ENCODE peak calls at places on chromosomes 12 and 14, in four cellular contexts. V is psoas muscle, F is mucosa of descending colon, R is uterus. J is an unnamed sample. For H3K4me1, the result is how much of the 10 kb centered on the place peaks cover.

GRCh38 chr14:58414845-58415244 is 12.5 kb downstream of the TIMM9 start:
- DNase-seq in V (no peak), F (no peak), R (no peak), J (no peak)

GRCh38 chr12:75476076-75476475 is 4.5 kb upstream of the GLIPR1 start:
- DNase-seq in V (no peak), F (no peak), R (no peak), J (no peak)

GRCh38 chr12:92404921-92405320 is 259.3 kb upstream of the BTG1 start:
- DNase-seq in V (no peak), F (no peak), R (no peak), J (no peak)

GRCh38 chr12:88036368-88036965 is 7.3 kb upstream of the C12orf50 start:
- DNase-seq in V (no peak), F (no peak), R (no peak), J (no peak)

GRCh38 chr14:22180045-22180444 is 409.0 kb downstream of the DAD1 start:
- DNase-seq in V (no peak), F (no peak), R (no peak), J (no peak)

GRCh38 chr14:98984719-98985041 is 287.3 kb downstream of the BCL11B start:
- DNase-seq in V (no peak), F (peak), R (no peak), J (no peak)

GRCh38 chr12:45730842-45731336 is 1.4 kb downstream of the ARID2 start:
- DNase-seq in V (no peak), F (no peak), R (no peak), J (no peak)

GRCh38 chr14:58077621-58078020 is 74.4 kb downstream of the ARMH4 start:
- DNase-seq in V (no peak), F (no peak), R (no peak), J (no peak)

GRCh38 chr12:41993283-41993682 is 151.4 kb downstream of the GXYLT1 start:
- DNase-seq in V (no peak), F (no peak), R (no peak), J (no peak)

GRCh38 chr12:115823635-115824034 is 453.9 kb downstream of the MED13L start:
- DNase-seq in V (peak), F (no peak), R (no peak), J (no peak)

GRCh38 chr14:51520087-51520486 is 131.6 kb upstream of the FRMD6 start:
- DNase-seq in V (no peak), F (no peak), R (no peak), J (no peak)

GRCh38 chr12:22130671-22131070 is 84.7 kb downstream of the CMAS start:
- DNase-seq in V (no peak), F (no peak), R (no peak), J (no peak)

GRCh38 chr14:88698651-88699050 is 94.1 kb downstream of the EML5 start:
- DNase-seq in V (no peak), F (no peak), R (no peak), J (no peak)

GRCh38 chr12:128829870-128830504 is 6.2 kb upstream of the SLC15A4 start:
- DNase-seq in V (no peak), F (no peak), R (no peak), J (no peak)

GRCh38 chr12:115752913-115753726 is 524.4 kb downstream of the MED13L start:
- DNase-seq in V (no peak), F (no peak), R (peak), J (peak)

GRCh38 chr12:21144309-21144708 is 13.3 kb downstream of the SLCO1B1 start:
- DNase-seq in V (no peak), F (no peak), R (no peak), J (no peak)

GRCh38 chr12:104147346-104147745 is 9.3 kb upstream of the NFYB start:
- DNase-seq in V (no peak), F (no peak), R (no peak), J (peak)

GRCh38 chr14:91038439-91038838 is 22.0 kb downstream of the RPS6KA5 start:
- DNase-seq in V (no peak), F (no peak), R (peak), J (no peak)

GRCh38 chr12:6063379-6063735 is 61.1 kb downstream of the VWF start:
- DNase-seq in V (no peak), F (no peak), R (no peak), J (no peak)

GRCh38 chr12:34294137-34294536 is 271.8 kb downstream of the ALG10 start:
- DNase-seq in V (no peak), F (peak), R (no peak), J (no peak)

GRCh38 chr14:34234258-34234657 is 227.8 kb downstream of the SPTSSA start:
- DNase-seq in V (peak), F (no peak), R (no peak), J (no peak)

GRCh38 chr14:59677771-59678211 is 101.2 kb upstream of the CCDC175 start:
- DNase-seq in V (no peak), F (no peak), R (no peak), J (no peak)

GRCh38 chr14:62436256-62436655 is 609.0 kb downstream of the KCNH5 start:
- DNase-seq in V (no peak), F (no peak), R (no peak), J (no peak)

DNA sequence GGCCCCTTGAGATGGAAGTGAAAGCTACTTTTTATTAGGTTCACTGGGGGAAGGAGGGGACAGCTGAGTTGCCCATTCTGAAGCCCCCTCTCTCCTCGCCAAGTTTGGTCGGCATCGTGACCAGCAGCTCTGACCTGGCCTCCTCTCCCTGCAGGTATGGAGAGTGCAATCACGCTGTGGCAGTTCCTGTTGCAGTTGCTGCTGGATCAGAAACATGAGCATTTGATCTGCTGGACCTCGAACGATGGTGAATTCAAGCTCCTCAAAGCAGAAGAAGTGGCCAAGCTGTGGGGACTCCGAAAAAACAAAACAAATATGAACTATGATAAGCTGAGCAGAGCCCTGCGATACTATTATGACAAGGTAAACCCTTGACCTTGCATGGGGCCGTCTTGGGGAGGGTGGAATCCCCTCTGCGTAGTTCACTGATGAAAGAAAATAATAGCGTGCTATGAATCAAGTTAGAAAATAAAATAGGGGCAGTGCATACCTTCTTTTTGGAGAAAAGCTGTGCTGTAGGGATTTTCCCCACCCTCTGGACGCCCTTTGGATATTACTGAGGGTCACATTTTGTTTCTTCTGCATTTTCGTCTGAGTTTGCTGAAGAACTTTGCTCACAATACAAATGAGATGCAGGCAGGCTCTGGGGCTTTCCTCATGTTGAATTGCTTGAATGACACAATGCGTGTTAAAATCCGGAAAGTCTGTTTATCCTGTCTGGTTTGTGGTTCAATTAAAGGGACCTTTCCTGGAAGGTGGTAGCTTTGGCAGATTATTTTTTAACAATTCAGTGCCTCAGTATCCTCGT is 29.4 kb downstream of the ELK3 start:
- DNase-seq in V (no peak), F (no peak), R (no peak), J (no peak)
- H3K4me1 ChIP-seq in V (under half), F (under half), R (under half), J (under half)

GRCh38 chr14:25436906-25437305 is 387.0 kb upstream of the STXBP6 start:
- DNase-seq in V (no peak), F (no peak), R (no peak), J (no peak)

GRCh38 chr14:25430808-25431207 is 380.9 kb upstream of the STXBP6 start:
- DNase-seq in V (no peak), F (no peak), R (no peak), J (no peak)

DNA sequence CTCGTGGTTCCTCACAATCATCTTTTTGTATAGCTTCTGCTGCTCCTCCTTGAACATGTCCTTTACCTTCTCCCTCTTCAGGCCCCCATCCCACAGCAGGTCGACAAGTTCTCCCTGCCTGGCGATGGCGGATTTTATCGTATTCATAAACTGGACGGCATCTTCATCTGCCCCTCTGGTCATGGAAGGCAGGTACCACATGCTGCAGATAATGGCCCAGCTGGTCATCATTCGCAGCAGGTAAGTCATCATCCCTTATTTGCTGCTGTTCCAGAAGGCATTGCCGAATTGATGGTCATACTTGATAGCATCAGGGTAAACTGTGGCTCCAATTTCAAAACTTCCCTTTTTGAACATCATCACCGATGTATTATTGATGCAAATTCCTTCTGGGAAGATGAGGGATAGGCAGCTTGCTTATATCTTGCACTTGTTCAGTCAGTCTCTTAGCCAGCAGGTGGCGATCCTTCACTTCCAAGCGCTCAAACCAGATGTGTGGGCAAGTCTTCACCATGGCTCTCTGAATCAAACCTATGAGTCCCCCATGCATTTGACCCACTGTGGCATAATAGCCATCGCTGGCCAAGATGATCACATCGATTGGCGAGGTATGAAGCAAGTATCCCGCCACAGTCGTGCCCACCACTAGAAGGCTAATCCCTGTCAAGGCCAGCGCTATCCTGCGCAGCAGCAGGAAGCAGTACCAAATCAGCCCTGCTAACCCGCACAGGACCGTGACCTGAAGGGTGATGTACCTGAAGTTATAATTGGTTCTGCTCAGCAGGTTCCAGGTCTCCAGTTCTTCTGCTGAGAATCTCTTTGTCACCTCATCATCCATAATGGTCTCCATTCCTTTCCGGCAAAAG is 381.5 kb upstream of the STXBP6 start:
- DNase-seq in V (no peak), F (no peak), R (no peak), J (no peak)
- TF ChIP-seq CTCF in V (no peak), F (no peak), R (no peak), J (no peak)

GRCh38 chr14:96204151-96205058 is at the start of gene BDKRB2:
- DNase-seq in V (peak), F (peak), R (peak), J (peak)
- H3K4me3 ChIP-seq in V (peak), F (peak), R (peak), J (peak)

DNA sequence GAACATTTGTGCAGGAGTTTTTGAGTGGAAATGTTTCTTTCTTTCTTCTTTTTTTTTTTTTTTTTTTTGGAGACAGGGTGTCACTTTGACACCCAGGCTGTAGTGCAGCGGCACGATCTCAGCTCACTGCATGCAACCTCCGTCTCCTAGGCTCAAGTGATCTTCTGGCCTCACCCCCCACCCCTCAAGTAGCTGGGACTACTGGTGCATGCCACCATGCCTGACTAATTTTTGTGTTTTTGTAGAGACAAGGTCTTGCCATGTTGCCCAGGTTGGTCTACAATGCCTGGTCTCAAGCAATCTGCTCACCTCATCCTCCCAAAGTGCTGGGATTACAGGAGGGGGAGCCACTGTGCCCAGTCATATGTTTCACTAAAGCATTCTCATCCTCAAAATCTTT is 69.2 kb upstream of the BCAT1 start:
- DNase-seq in V (no peak), F (no peak), R (no peak), J (no peak)
- H3K4me1 ChIP-seq in V (under half), F (under half), R (under half), J (under half)

DNA sequence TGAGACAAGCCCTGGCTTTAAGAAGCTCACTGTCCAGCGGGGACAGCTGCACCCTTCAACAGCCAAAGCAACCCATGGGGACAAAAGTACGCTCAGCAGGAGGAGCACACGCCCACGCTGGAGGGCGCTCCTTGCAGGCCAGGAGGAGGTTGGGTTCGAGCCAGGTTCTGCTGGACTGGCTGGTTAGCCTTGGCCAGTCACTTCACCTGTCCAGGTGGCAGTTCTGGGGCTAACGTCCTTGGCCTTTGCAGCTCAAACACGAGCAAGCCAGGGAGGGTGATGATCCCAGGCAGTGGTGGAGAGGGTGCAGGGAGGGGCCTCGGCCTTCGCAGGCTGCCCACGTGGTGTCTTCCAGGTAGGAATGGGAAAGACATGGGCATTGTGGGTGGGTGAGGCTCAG is 13.1 kb downstream of the CHGA start:
- DNase-seq in V (peak), F (peak), R (no peak), J (no peak)
- TF ChIP-seq CTCF in V (no peak), F (no peak), R (no peak), J (no peak)

DNA sequence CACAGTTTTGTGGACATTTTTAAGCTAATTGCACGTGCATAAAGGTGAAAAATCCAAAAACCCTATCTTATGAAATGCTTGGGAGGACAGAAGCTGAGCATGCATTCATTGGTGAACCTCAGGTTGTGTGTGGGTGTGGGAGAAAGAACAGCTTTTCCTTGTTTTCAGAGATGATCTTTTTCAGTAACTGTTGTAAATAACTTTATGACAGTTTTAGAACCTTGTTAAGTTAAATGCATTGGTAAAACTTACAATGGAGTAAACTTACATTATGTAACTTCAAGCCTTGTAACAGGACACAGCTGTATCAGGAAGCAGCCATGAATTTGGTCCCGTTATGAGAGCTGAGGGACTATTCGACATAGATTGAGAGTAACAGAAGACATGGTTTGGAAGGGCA is 587.4 kb downstream of the GALC start:
- DNase-seq in V (no peak), F (no peak), R (no peak), J (no peak)
- H3K4me3 ChIP-seq in V (no peak), F (no peak), R (no peak), J (no peak)